ENCODE peak calls at places on chromosomes 4 and X, in seven cellular contexts. One of them, this sample, is unnamed.

GRCh38 chr4:173522874-173523395 is 7.1 kb downstream of the HAND2 start:
- DNase-seq in DMS79 treated with DMSO at 0.1 percent for 48 hours: no peak
- DNase-seq in A172: no peak
- DNase-seq in activated T-cell treated with anti-CD3 and anti-CD28 coated beads, Interleukin-2, amount 50 U/mL, for 1 hour: no peak
- DNase-seq in iris pigment epithelial cell: no peak
- DNase-seq in cardiac muscle cell: no peak
- DNase-seq in HTR-8/SVneo: no peak
- DNase-seq in this sample: no peak

GRCh38 chr4:140005699-140006098 is 148.3 kb downstream of the MAML3 start:
- DNase-seq in DMS79 treated with DMSO at 0.1 percent for 48 hours: peak
- DNase-seq in A172: no peak
- DNase-seq in activated T-cell treated with anti-CD3 and anti-CD28 coated beads, Interleukin-2, amount 50 U/mL, for 1 hour: no peak
- DNase-seq in iris pigment epithelial cell: no peak
- DNase-seq in cardiac muscle cell: no peak
- DNase-seq in HTR-8/SVneo: no peak
- DNase-seq in this sample: no peak

GRCh38 chrX:69015156-69015555 is 150.1 kb downstream of the PJA1 start:
- DNase-seq in DMS79 treated with DMSO at 0.1 percent for 48 hours: no peak
- DNase-seq in A172: no peak
- DNase-seq in activated T-cell treated with anti-CD3 and anti-CD28 coated beads, Interleukin-2, amount 50 U/mL, for 1 hour: no peak
- DNase-seq in iris pigment epithelial cell: no peak
- DNase-seq in cardiac muscle cell: no peak
- DNase-seq in HTR-8/SVneo: no peak
- DNase-seq in this sample: no peak

GRCh38 chr4:65538571-65538970 is 131.7 kb downstream of the EPHA5 start:
- DNase-seq in DMS79 treated with DMSO at 0.1 percent for 48 hours: no peak
- DNase-seq in A172: peak
- DNase-seq in activated T-cell treated with anti-CD3 and anti-CD28 coated beads, Interleukin-2, amount 50 U/mL, for 1 hour: no peak
- DNase-seq in iris pigment epithelial cell: peak
- DNase-seq in cardiac muscle cell: no peak
- DNase-seq in HTR-8/SVneo: peak
- DNase-seq in this sample: peak

GRCh38 chr4:104486702-104487101 is 8.0 kb downstream of the CXXC4 start:
- DNase-seq in DMS79 treated with DMSO at 0.1 percent for 48 hours: no peak
- DNase-seq in A172: no peak
- DNase-seq in activated T-cell treated with anti-CD3 and anti-CD28 coated beads, Interleukin-2, amount 50 U/mL, for 1 hour: no peak
- DNase-seq in iris pigment epithelial cell: no peak
- DNase-seq in cardiac muscle cell: no peak
- DNase-seq in HTR-8/SVneo: no peak
- DNase-seq in this sample: no peak

GRCh38 chrX:52271212-52271611 is 86.5 kb downstream of the MAGED4 start:
- DNase-seq in DMS79 treated with DMSO at 0.1 percent for 48 hours: no peak
- DNase-seq in A172: peak
- DNase-seq in activated T-cell treated with anti-CD3 and anti-CD28 coated beads, Interleukin-2, amount 50 U/mL, for 1 hour: no peak
- DNase-seq in iris pigment epithelial cell: peak
- DNase-seq in cardiac muscle cell: peak
- DNase-seq in HTR-8/SVneo: no peak
- DNase-seq in this sample: peak

GRCh38 chr4:108361886-108362285 is 193.2 kb upstream of the LEF1 start:
- DNase-seq in DMS79 treated with DMSO at 0.1 percent for 48 hours: no peak
- DNase-seq in A172: peak
- DNase-seq in activated T-cell treated with anti-CD3 and anti-CD28 coated beads, Interleukin-2, amount 50 U/mL, for 1 hour: no peak
- DNase-seq in iris pigment epithelial cell: no peak
- DNase-seq in cardiac muscle cell: no peak
- DNase-seq in HTR-8/SVneo: no peak
- DNase-seq in this sample: no peak

GRCh38 chr4:7765676-7766075 is 174.0 kb downstream of the AFAP1 start:
- DNase-seq in DMS79 treated with DMSO at 0.1 percent for 48 hours: no peak
- DNase-seq in A172: no peak
- DNase-seq in activated T-cell treated with anti-CD3 and anti-CD28 coated beads, Interleukin-2, amount 50 U/mL, for 1 hour: no peak
- DNase-seq in iris pigment epithelial cell: no peak
- DNase-seq in cardiac muscle cell: no peak
- DNase-seq in HTR-8/SVneo: no peak
- DNase-seq in this sample: no peak

GRCh38 chr4:15150636-15151432 is 148.6 kb downstream of the CPEB2 start:
- DNase-seq in DMS79 treated with DMSO at 0.1 percent for 48 hours: no peak
- DNase-seq in A172: no peak
- DNase-seq in activated T-cell treated with anti-CD3 and anti-CD28 coated beads, Interleukin-2, amount 50 U/mL, for 1 hour: no peak
- DNase-seq in iris pigment epithelial cell: no peak
- DNase-seq in cardiac muscle cell: no peak
- DNase-seq in HTR-8/SVneo: no peak
- DNase-seq in this sample: no peak

GRCh38 chr4:150010525-150011126 is 67.6 kb upstream of the DCLK2 start:
- DNase-seq in DMS79 treated with DMSO at 0.1 percent for 48 hours: peak
- DNase-seq in A172: peak
- DNase-seq in activated T-cell treated with anti-CD3 and anti-CD28 coated beads, Interleukin-2, amount 50 U/mL, for 1 hour: no peak
- DNase-seq in iris pigment epithelial cell: peak
- DNase-seq in cardiac muscle cell: peak
- DNase-seq in HTR-8/SVneo: peak
- DNase-seq in this sample: peak

GRCh38 chr4:160510925-160511324 is 1408.0 kb downstream of the RAPGEF2 start:
- DNase-seq in DMS79 treated with DMSO at 0.1 percent for 48 hours: no peak
- DNase-seq in A172: peak
- DNase-seq in activated T-cell treated with anti-CD3 and anti-CD28 coated beads, Interleukin-2, amount 50 U/mL, for 1 hour: no peak
- DNase-seq in iris pigment epithelial cell: peak
- DNase-seq in cardiac muscle cell: no peak
- DNase-seq in HTR-8/SVneo: peak
- DNase-seq in this sample: peak

GRCh38 chr4:106869551-106869950 is 166.6 kb downstream of the DKK2 start:
- DNase-seq in DMS79 treated with DMSO at 0.1 percent for 48 hours: no peak
- DNase-seq in A172: no peak
- DNase-seq in activated T-cell treated with anti-CD3 and anti-CD28 coated beads, Interleukin-2, amount 50 U/mL, for 1 hour: no peak
- DNase-seq in iris pigment epithelial cell: peak
- DNase-seq in cardiac muscle cell: no peak
- DNase-seq in HTR-8/SVneo: no peak
- DNase-seq in this sample: peak

GRCh38 chrX:8879750-8880149 is 78.6 kb upstream of the FAM9A start:
- DNase-seq in DMS79 treated with DMSO at 0.1 percent for 48 hours: no peak
- DNase-seq in A172: peak
- DNase-seq in activated T-cell treated with anti-CD3 and anti-CD28 coated beads, Interleukin-2, amount 50 U/mL, for 1 hour: peak
- DNase-seq in iris pigment epithelial cell: peak
- DNase-seq in cardiac muscle cell: no peak
- DNase-seq in HTR-8/SVneo: no peak
- DNase-seq in this sample: peak

GRCh38 chrX:32520789-32521188 is 690.6 kb downstream of the DMD start:
- DNase-seq in DMS79 treated with DMSO at 0.1 percent for 48 hours: no peak
- DNase-seq in A172: no peak
- DNase-seq in activated T-cell treated with anti-CD3 and anti-CD28 coated beads, Interleukin-2, amount 50 U/mL, for 1 hour: no peak
- DNase-seq in iris pigment epithelial cell: no peak
- DNase-seq in cardiac muscle cell: no peak
- DNase-seq in HTR-8/SVneo: no peak
- DNase-seq in this sample: no peak

GRCh38 chr4:83504544-83504943 is 19.6 kb upstream of the ABRAXAS1 start:
- DNase-seq in DMS79 treated with DMSO at 0.1 percent for 48 hours: no peak
- DNase-seq in A172: no peak
- DNase-seq in activated T-cell treated with anti-CD3 and anti-CD28 coated beads, Interleukin-2, amount 50 U/mL, for 1 hour: no peak
- DNase-seq in iris pigment epithelial cell: no peak
- DNase-seq in cardiac muscle cell: no peak
- DNase-seq in HTR-8/SVneo: no peak
- DNase-seq in this sample: no peak

GRCh38 chr4:8539661-8540060 is 40.5 kb upstream of the GPR78 start:
- DNase-seq in DMS79 treated with DMSO at 0.1 percent for 48 hours: no peak
- DNase-seq in A172: no peak
- DNase-seq in activated T-cell treated with anti-CD3 and anti-CD28 coated beads, Interleukin-2, amount 50 U/mL, for 1 hour: peak
- DNase-seq in iris pigment epithelial cell: no peak
- DNase-seq in cardiac muscle cell: no peak
- DNase-seq in HTR-8/SVneo: no peak
- DNase-seq in this sample: no peak

GRCh38 chrX:18146954-18147353 is 73.7 kb downstream of the BEND2 start:
- DNase-seq in DMS79 treated with DMSO at 0.1 percent for 48 hours: no peak
- DNase-seq in A172: peak
- DNase-seq in activated T-cell treated with anti-CD3 and anti-CD28 coated beads, Interleukin-2, amount 50 U/mL, for 1 hour: no peak
- DNase-seq in iris pigment epithelial cell: peak
- DNase-seq in cardiac muscle cell: peak
- DNase-seq in HTR-8/SVneo: no peak
- DNase-seq in this sample: peak

GRCh38 chrX:14489437-14489836 is 39.9 kb upstream of the GLRA2 start:
- DNase-seq in DMS79 treated with DMSO at 0.1 percent for 48 hours: no peak
- DNase-seq in A172: no peak
- DNase-seq in activated T-cell treated with anti-CD3 and anti-CD28 coated beads, Interleukin-2, amount 50 U/mL, for 1 hour: no peak
- DNase-seq in iris pigment epithelial cell: no peak
- DNase-seq in cardiac muscle cell: no peak
- DNase-seq in HTR-8/SVneo: no peak
- DNase-seq in this sample: no peak

GRCh38 chrX:40173662-40174593 is 76.2 kb upstream of the BCOR start:
- DNase-seq in DMS79 treated with DMSO at 0.1 percent for 48 hours: no peak
- DNase-seq in A172: no peak
- DNase-seq in activated T-cell treated with anti-CD3 and anti-CD28 coated beads, Interleukin-2, amount 50 U/mL, for 1 hour: peak
- DNase-seq in iris pigment epithelial cell: peak
- DNase-seq in cardiac muscle cell: peak
- DNase-seq in HTR-8/SVneo: no peak
- DNase-seq in this sample: peak

GRCh38 chr4:52106142-52106541 is 55.0 kb downstream of the SPATA18 start:
- DNase-seq in DMS79 treated with DMSO at 0.1 percent for 48 hours: no peak
- DNase-seq in A172: no peak
- DNase-seq in activated T-cell treated with anti-CD3 and anti-CD28 coated beads, Interleukin-2, amount 50 U/mL, for 1 hour: no peak
- DNase-seq in iris pigment epithelial cell: no peak
- DNase-seq in cardiac muscle cell: no peak
- DNase-seq in HTR-8/SVneo: no peak
- DNase-seq in this sample: no peak

GRCh38 chr4:21879187-21879586 is 69.4 kb downstream of the KCNIP4 start:
- DNase-seq in DMS79 treated with DMSO at 0.1 percent for 48 hours: no peak
- DNase-seq in A172: peak
- DNase-seq in activated T-cell treated with anti-CD3 and anti-CD28 coated beads, Interleukin-2, amount 50 U/mL, for 1 hour: no peak
- DNase-seq in iris pigment epithelial cell: peak
- DNase-seq in cardiac muscle cell: no peak
- DNase-seq in HTR-8/SVneo: peak
- DNase-seq in this sample: peak

GRCh38 chrX:19332983-19333382 is 10.7 kb upstream of the PDHA1 start:
- DNase-seq in DMS79 treated with DMSO at 0.1 percent for 48 hours: peak
- DNase-seq in A172: no peak
- DNase-seq in activated T-cell treated with anti-CD3 and anti-CD28 coated beads, Interleukin-2, amount 50 U/mL, for 1 hour: no peak
- DNase-seq in iris pigment epithelial cell: peak
- DNase-seq in cardiac muscle cell: no peak
- DNase-seq in HTR-8/SVneo: no peak
- DNase-seq in this sample: no peak

GRCh38 chr4:19739101-19739651 is 512.5 kb upstream of the SLIT2 start:
- DNase-seq in DMS79 treated with DMSO at 0.1 percent for 48 hours: peak
- DNase-seq in A172: peak
- DNase-seq in activated T-cell treated with anti-CD3 and anti-CD28 coated beads, Interleukin-2, amount 50 U/mL, for 1 hour: no peak
- DNase-seq in iris pigment epithelial cell: peak
- DNase-seq in cardiac muscle cell: no peak
- DNase-seq in HTR-8/SVneo: peak
- DNase-seq in this sample: peak

GRCh38 chr4:76624271-76624681 is 189.2 kb downstream of the SHROOM3 start:
- DNase-seq in DMS79 treated with DMSO at 0.1 percent for 48 hours: no peak
- DNase-seq in A172: peak
- DNase-seq in activated T-cell treated with anti-CD3 and anti-CD28 coated beads, Interleukin-2, amount 50 U/mL, for 1 hour: no peak
- DNase-seq in iris pigment epithelial cell: peak
- DNase-seq in cardiac muscle cell: no peak
- DNase-seq in HTR-8/SVneo: no peak
- DNase-seq in this sample: no peak

GRCh38 chrX:112051546-112051945 is 31.0 kb downstream of the TRPC5 start:
- DNase-seq in DMS79 treated with DMSO at 0.1 percent for 48 hours: no peak
- DNase-seq in A172: no peak
- DNase-seq in activated T-cell treated with anti-CD3 and anti-CD28 coated beads, Interleukin-2, amount 50 U/mL, for 1 hour: no peak
- DNase-seq in iris pigment epithelial cell: no peak
- DNase-seq in cardiac muscle cell: no peak
- DNase-seq in HTR-8/SVneo: no peak
- DNase-seq in this sample: no peak

GRCh38 chrX:10545882-10546281 is 74.5 kb downstream of the MID1 start:
- DNase-seq in DMS79 treated with DMSO at 0.1 percent for 48 hours: no peak
- DNase-seq in A172: no peak
- DNase-seq in activated T-cell treated with anti-CD3 and anti-CD28 coated beads, Interleukin-2, amount 50 U/mL, for 1 hour: no peak
- DNase-seq in iris pigment epithelial cell: no peak
- DNase-seq in cardiac muscle cell: no peak
- DNase-seq in HTR-8/SVneo: no peak
- DNase-seq in this sample: no peak

GRCh38 chrX:103052625-103053024 is 11.3 kb downstream of the BEX1 start:
- DNase-seq in DMS79 treated with DMSO at 0.1 percent for 48 hours: no peak
- DNase-seq in A172: no peak
- DNase-seq in activated T-cell treated with anti-CD3 and anti-CD28 coated beads, Interleukin-2, amount 50 U/mL, for 1 hour: no peak
- DNase-seq in iris pigment epithelial cell: no peak
- DNase-seq in cardiac muscle cell: no peak
- DNase-seq in HTR-8/SVneo: no peak
- DNase-seq in this sample: no peak

GRCh38 chr4:154731756-154732155 is 12.0 kb upstream of the LRAT start:
- DNase-seq in DMS79 treated with DMSO at 0.1 percent for 48 hours: no peak
- DNase-seq in A172: no peak
- DNase-seq in activated T-cell treated with anti-CD3 and anti-CD28 coated beads, Interleukin-2, amount 50 U/mL, for 1 hour: no peak
- DNase-seq in iris pigment epithelial cell: no peak
- DNase-seq in cardiac muscle cell: no peak
- DNase-seq in HTR-8/SVneo: no peak
- DNase-seq in this sample: peak

GRCh38 chr4:53937918-53938317 is 126.5 kb downstream of the CHIC2 start:
- DNase-seq in DMS79 treated with DMSO at 0.1 percent for 48 hours: no peak
- DNase-seq in A172: peak
- DNase-seq in activated T-cell treated with anti-CD3 and anti-CD28 coated beads, Interleukin-2, amount 50 U/mL, for 1 hour: no peak
- DNase-seq in iris pigment epithelial cell: peak
- DNase-seq in cardiac muscle cell: no peak
- DNase-seq in HTR-8/SVneo: no peak
- DNase-seq in this sample: peak

GRCh38 chrX:3143043-3143799 is 102.0 kb downstream of the ARSF start:
- DNase-seq in DMS79 treated with DMSO at 0.1 percent for 48 hours: no peak
- DNase-seq in A172: peak
- DNase-seq in activated T-cell treated with anti-CD3 and anti-CD28 coated beads, Interleukin-2, amount 50 U/mL, for 1 hour: no peak
- DNase-seq in iris pigment epithelial cell: no peak
- DNase-seq in cardiac muscle cell: no peak
- DNase-seq in HTR-8/SVneo: no peak
- DNase-seq in this sample: peak

GRCh38 chr4:104901438-104901837 is 245.2 kb upstream of the TET2 start:
- DNase-seq in DMS79 treated with DMSO at 0.1 percent for 48 hours: no peak
- DNase-seq in A172: no peak
- DNase-seq in activated T-cell treated with anti-CD3 and anti-CD28 coated beads, Interleukin-2, amount 50 U/mL, for 1 hour: no peak
- DNase-seq in iris pigment epithelial cell: no peak
- DNase-seq in cardiac muscle cell: peak
- DNase-seq in HTR-8/SVneo: no peak
- DNase-seq in this sample: peak

GRCh38 chr4:26533685-26534084 is 43.4 kb upstream of the CCKAR start:
- DNase-seq in DMS79 treated with DMSO at 0.1 percent for 48 hours: no peak
- DNase-seq in A172: no peak
- DNase-seq in activated T-cell treated with anti-CD3 and anti-CD28 coated beads, Interleukin-2, amount 50 U/mL, for 1 hour: no peak
- DNase-seq in iris pigment epithelial cell: no peak
- DNase-seq in cardiac muscle cell: no peak
- DNase-seq in HTR-8/SVneo: no peak
- DNase-seq in this sample: no peak

GRCh38 chr4:1285790-1286553 is 3.7 kb upstream of the MAEA start:
- DNase-seq in DMS79 treated with DMSO at 0.1 percent for 48 hours: no peak
- DNase-seq in A172: no peak
- DNase-seq in activated T-cell treated with anti-CD3 and anti-CD28 coated beads, Interleukin-2, amount 50 U/mL, for 1 hour: peak
- DNase-seq in iris pigment epithelial cell: no peak
- DNase-seq in cardiac muscle cell: no peak
- DNase-seq in HTR-8/SVneo: no peak
- DNase-seq in this sample: peak

GRCh38 chrX:149521438-149521837 is 16.3 kb upstream of the IDS start:
- DNase-seq in DMS79 treated with DMSO at 0.1 percent for 48 hours: no peak
- DNase-seq in A172: no peak
- DNase-seq in activated T-cell treated with anti-CD3 and anti-CD28 coated beads, Interleukin-2, amount 50 U/mL, for 1 hour: no peak
- DNase-seq in iris pigment epithelial cell: no peak
- DNase-seq in cardiac muscle cell: no peak
- DNase-seq in HTR-8/SVneo: no peak
- DNase-seq in this sample: no peak

GRCh38 chrX:154417157-154417556 is 5.8 kb downstream of the TAFAZZIN start:
- DNase-seq in DMS79 treated with DMSO at 0.1 percent for 48 hours: peak
- DNase-seq in A172: peak
- DNase-seq in activated T-cell treated with anti-CD3 and anti-CD28 coated beads, Interleukin-2, amount 50 U/mL, for 1 hour: no peak
- DNase-seq in iris pigment epithelial cell: no peak
- DNase-seq in cardiac muscle cell: no peak
- DNase-seq in HTR-8/SVneo: no peak
- DNase-seq in this sample: no peak

GRCh38 chr4:183987987-183988392 is 82.9 kb downstream of the STOX2 start:
- DNase-seq in DMS79 treated with DMSO at 0.1 percent for 48 hours: peak
- DNase-seq in A172: peak
- DNase-seq in activated T-cell treated with anti-CD3 and anti-CD28 coated beads, Interleukin-2, amount 50 U/mL, for 1 hour: no peak
- DNase-seq in iris pigment epithelial cell: peak
- DNase-seq in cardiac muscle cell: peak
- DNase-seq in HTR-8/SVneo: peak
- DNase-seq in this sample: peak

GRCh38 chrX:24550166-24550565 is 85.1 kb downstream of the PDK3 start:
- DNase-seq in DMS79 treated with DMSO at 0.1 percent for 48 hours: no peak
- DNase-seq in A172: peak
- DNase-seq in activated T-cell treated with anti-CD3 and anti-CD28 coated beads, Interleukin-2, amount 50 U/mL, for 1 hour: no peak
- DNase-seq in iris pigment epithelial cell: no peak
- DNase-seq in cardiac muscle cell: no peak
- DNase-seq in HTR-8/SVneo: no peak
- DNase-seq in this sample: peak

GRCh38 chr4:4791299-4791798 is 68.1 kb upstream of the MSX1 start:
- DNase-seq in DMS79 treated with DMSO at 0.1 percent for 48 hours: no peak
- DNase-seq in A172: no peak
- DNase-seq in activated T-cell treated with anti-CD3 and anti-CD28 coated beads, Interleukin-2, amount 50 U/mL, for 1 hour: no peak
- DNase-seq in iris pigment epithelial cell: peak
- DNase-seq in cardiac muscle cell: no peak
- DNase-seq in HTR-8/SVneo: no peak
- DNase-seq in this sample: no peak